ENCODE peak calls at places on chromosome 19, in nine cellular contexts. D is AG20443, P is non-pigmented ciliary epithelial cell, T is tibial artery, C is NAMALWA, X is BJ, N is midbrain, E is activated T-helper 1 cell treated with Interleukin-2 at 50 U/mL for 16 hours, G is type B pancreatic cell. Z is an unnamed sample.

GRCh38 chr19:8324186-8325050 is 3.1 kb downstream of the RPS28 start:
- DNase-seq in D (no peak), P (no peak), T (no peak), C (no peak), X (no peak), N (no peak), E (no peak), G (no peak), Z (peak)

GRCh38 chr19:40960780-40961179 is 30.3 kb upstream of the CYP2B6 start:
- DNase-seq in D (no peak), P (no peak), T (no peak), C (no peak), X (no peak), N (no peak), E (no peak), G (no peak), Z (no peak)

GRCh38 chr19:29711584-29712132 is 3.4 kb downstream of the C19orf12 start:
- DNase-seq in D (no peak), P (no peak), T (no peak), C (no peak), X (no peak), N (no peak), E (no peak), G (no peak), Z (no peak)

GRCh38 chr19:2289714-2290435 is 7.9 kb upstream of the PEAK3 start:
- DNase-seq in D (no peak), P (no peak), T (no peak), C (peak), X (no peak), N (peak), E (peak), G (no peak), Z (no peak)

GRCh38 chr19:3494559-3494958 is 5.9 kb downstream of the DOHH start:
- DNase-seq in D (no peak), P (no peak), T (no peak), C (no peak), X (no peak), N (no peak), E (no peak), G (no peak), Z (no peak)

GRCh38 chr19:42596391-42597071 is 1.8 kb upstream of the CEACAM8 start:
- DNase-seq in D (peak), P (no peak), T (no peak), C (peak), X (no peak), N (peak), E (peak), G (no peak), Z (peak)

GRCh38 chr19:58368561-58369360 is 6.2 kb upstream of the ZNF497 start:
- DNase-seq in D (no peak), P (no peak), T (no peak), C (no peak), X (no peak), N (no peak), E (no peak), G (no peak), Z (no peak)

GRCh38 chr19:54203151-54203611 is 2.5 kb downstream of the RPS9 start:
- DNase-seq in D (no peak), P (no peak), T (no peak), C (no peak), X (no peak), N (no peak), E (no peak), G (no peak), Z (no peak)

GRCh38 chr19:47371269-47371668 is 22.2 kb downstream of the DHX34 start:
- DNase-seq in D (no peak), P (no peak), T (no peak), C (no peak), X (no peak), N (no peak), E (no peak), G (no peak), Z (no peak)

GRCh38 chr19:29699861-29700260 is 15.2 kb downstream of the C19orf12 start:
- DNase-seq in D (no peak), P (no peak), T (no peak), C (no peak), X (no peak), N (no peak), E (no peak), G (no peak), Z (no peak)

GRCh38 chr19:33193864-33194362 is at the start of gene LRP3:
- DNase-seq in D (peak), P (no peak), T (no peak), C (no peak), X (no peak), N (peak), E (no peak), G (peak), Z (peak)

Z was measured in thyroid gland.